ENCODE peak calls at places on chromosome 1, in five cellular contexts. V is fibroblast of the aortic adventitia, E is mucosa of descending colon, Y is testis, D is foreskin fibroblast. Q is an unnamed sample.

GRCh38 chr1:234515411-234515810 is 36.4 kb upstream of the TARBP1 start:
- DNase-seq in V (peak), E (no peak), Y (no peak), D (peak), Q (peak)

GRCh38 chr1:84693009-84693408 is 2.7 kb upstream of the SSX2IP start:
- DNase-seq in V (peak), E (no peak), Y (no peak), D (no peak), Q (no peak)

GRCh38 chr1:100794719-100795645 is 75.4 kb downstream of the VCAM1 start:
- DNase-seq in V (peak), E (no peak), Y (no peak), D (no peak), Q (peak)

GRCh38 chr1:29478046-29478791 is 241.9 kb downstream of the PTPRU start:
- DNase-seq in V (no peak), E (no peak), Y (no peak), D (no peak), Q (no peak)

GRCh38 chr1:53594391-53595180 is 135.4 kb downstream of the DMRTB1 start:
- DNase-seq in V (no peak), E (no peak), Y (no peak), D (no peak), Q (no peak)

GRCh38 chr1:155970531-155971167 is 7.7 kb downstream of the ARHGEF2 start:
- DNase-seq in V (peak), E (peak), Y (peak), D (peak), Q (peak)

GRCh38 chr1:239898067-239898730 is 193.5 kb upstream of the FMN2 start:
- DNase-seq in V (peak), E (peak), Y (peak), D (peak), Q (peak)

GRCh38 chr1:162145966-162146696 is 76.6 kb downstream of the NOS1AP start:
- DNase-seq in V (no peak), E (no peak), Y (no peak), D (no peak), Q (no peak)

GRCh38 chr1:225425211-225425786 is 2.5 kb downstream of the LBR start:
- DNase-seq in V (peak), E (no peak), Y (no peak), D (peak), Q (peak)

GRCh38 chr1:214143015-214143775 is 137.8 kb upstream of the SMYD2 start:
- DNase-seq in V (no peak), E (no peak), Y (no peak), D (no peak), Q (no peak)

GRCh38 chr1:155127105-155127671 is 488 bp upstream of the EFNA1 start:
- DNase-seq in V (peak), E (peak), Y (peak), D (peak), Q (peak)

GRCh38 chr1:180962178-180962577 is 49.5 kb downstream of the KIAA1614 start:
- DNase-seq in V (no peak), E (no peak), Y (no peak), D (no peak), Q (peak)

DNA sequence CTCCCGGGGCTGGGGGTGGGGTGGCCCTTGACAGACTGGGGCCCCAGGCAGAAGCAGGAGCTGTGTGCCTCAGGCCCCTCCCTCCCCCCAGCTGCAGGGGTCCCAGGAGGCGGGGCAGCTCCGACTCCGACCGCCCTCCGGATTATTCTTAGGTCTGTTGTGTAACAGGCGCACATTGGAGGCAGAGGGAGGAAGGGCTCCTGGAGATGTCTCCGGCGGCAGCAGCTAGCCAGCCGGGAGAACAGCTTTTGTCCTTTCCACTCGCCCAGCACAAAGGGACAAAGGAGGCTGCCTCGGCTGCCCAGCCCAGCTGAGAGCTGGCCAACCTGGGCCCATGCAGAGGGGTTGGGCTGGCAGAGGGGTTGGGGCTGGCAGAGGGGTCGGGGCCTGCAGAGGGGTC is 29.7 kb upstream of the PLCH2 start:
- DNase-seq in V (no peak), E (no peak), Y (no peak), D (no peak), Q (peak)
- H3K4me3 ChIP-seq in V (no peak), E (no peak), Y (no peak), D (no peak), Q (no peak)

DNA sequence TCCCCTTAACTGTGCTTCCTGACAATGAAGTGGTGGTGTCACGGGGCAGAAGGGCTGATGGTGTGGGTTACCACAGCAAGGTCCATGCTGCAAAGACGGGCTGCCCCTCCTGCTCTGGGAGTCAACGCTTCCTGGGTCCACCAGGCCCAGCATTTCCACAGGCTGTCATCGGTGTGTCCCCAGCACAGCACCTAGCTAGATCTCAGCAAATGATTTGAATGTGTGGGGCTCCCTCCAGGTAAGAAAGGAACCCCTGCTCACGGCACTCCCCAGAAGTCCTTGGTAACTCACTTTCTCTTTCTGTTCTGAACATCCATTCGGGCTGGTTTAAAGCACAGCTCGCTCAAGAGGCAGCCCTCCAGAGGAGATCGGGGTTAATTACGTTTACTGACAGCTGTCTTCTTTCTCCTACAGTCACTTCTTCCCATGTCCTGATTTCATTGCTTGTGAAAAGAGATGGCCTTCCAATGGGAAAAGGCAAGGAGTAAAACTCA is 27.3 kb downstream of the HIVEP3 start:
- DNase-seq in V (peak), E (peak), Y (no peak), D (no peak), Q (peak)
- TF ChIP-seq CTCF in V (peak), E (no peak), Y (no peak), D (no peak), Q (peak)

GRCh38 chr1:212608956-212609700 is 567 bp downstream of the ATF3 start:
- DNase-seq in V (peak), E (peak), Y (peak), D (no peak), Q (peak)

GRCh38 chr1:212611000-212611636 is 2.6 kb downstream of the ATF3 start:
- DNase-seq in V (no peak), E (no peak), Y (no peak), D (no peak), Q (no peak)

GRCh38 chr1:212609701-212610574 is 1.4 kb downstream of the ATF3 start:
- DNase-seq in V (peak), E (no peak), Y (no peak), D (no peak), Q (no peak)

GRCh38 chr1:212612251-212612961 is 3.8 kb downstream of the ATF3 start:
- DNase-seq in V (no peak), E (no peak), Y (no peak), D (no peak), Q (no peak)

GRCh38 chr1:212610575-212610967 is 2.0 kb downstream of the ATF3 start:
- DNase-seq in V (no peak), E (no peak), Y (no peak), D (no peak), Q (no peak)
- H3K4me3 ChIP-seq in V (no peak), E (no peak), Y (no peak), D (peak), Q (no peak)

DNA sequence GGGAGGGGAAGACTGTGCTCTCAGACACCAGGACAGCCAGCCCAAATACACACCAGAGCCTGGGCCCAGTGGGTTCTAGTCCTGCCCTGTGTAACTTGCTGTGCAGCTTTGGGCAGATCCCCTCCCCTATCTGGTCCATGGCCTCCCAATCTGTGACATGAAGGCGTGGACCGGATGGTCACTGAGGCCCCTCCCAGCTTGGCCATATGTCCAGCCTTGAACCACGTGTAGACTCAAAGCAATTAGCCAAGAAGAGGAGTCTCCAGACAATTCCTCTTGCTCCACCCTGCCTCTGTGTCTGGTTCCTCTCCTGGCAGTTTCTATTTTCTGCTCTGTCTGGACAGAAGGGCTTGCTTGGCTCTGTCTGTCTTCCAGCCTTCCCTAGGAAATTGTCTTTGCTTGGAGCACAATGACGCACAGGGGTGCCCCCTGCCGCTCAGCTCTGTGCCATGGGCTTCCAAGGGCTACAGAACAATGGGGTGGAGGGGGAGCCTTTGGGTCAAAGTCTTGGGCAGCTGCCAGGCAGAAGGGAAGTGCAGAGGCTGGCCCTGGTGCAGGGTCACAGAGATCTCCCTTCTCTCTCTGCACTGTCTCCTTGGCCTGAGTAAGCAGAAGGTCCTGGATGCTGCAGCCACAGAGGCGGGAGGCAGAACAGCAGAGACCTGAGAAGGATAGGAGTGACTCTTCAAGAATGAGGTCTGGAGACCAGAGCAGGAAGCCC is 66.1 kb downstream of the TENT5C start:
- DNase-seq in V (peak), E (no peak), Y (peak), D (no peak), Q (peak)
- TF ChIP-seq CTCF in V (peak), E (no peak), Y (no peak), D (no peak), Q (peak)

GRCh38 chr1:87334351-87335174 is 5.9 kb downstream of the LMO4 start:
- DNase-seq in V (peak), E (peak), Y (peak), D (peak), Q (peak)

GRCh38 chr1:87333692-87334347 is 5.1 kb downstream of the LMO4 start:
- DNase-seq in V (peak), E (no peak), Y (no peak), D (no peak), Q (no peak)

GRCh38 chr1:87336623-87337067 is 8.0 kb downstream of the LMO4 start:
- DNase-seq in V (peak), E (no peak), Y (no peak), D (no peak), Q (no peak)

GRCh38 chr1:87335175-87335992 is 6.7 kb downstream of the LMO4 start:
- DNase-seq in V (peak), E (peak), Y (peak), D (no peak), Q (peak)

GRCh38 chr1:87337606-87338005 is 8.9 kb downstream of the LMO4 start:
- DNase-seq in V (no peak), E (peak), Y (no peak), D (no peak), Q (no peak)
- H3K4me3 ChIP-seq in V (no peak), E (no peak), Y (no peak), D (no peak), Q (no peak)

DNA sequence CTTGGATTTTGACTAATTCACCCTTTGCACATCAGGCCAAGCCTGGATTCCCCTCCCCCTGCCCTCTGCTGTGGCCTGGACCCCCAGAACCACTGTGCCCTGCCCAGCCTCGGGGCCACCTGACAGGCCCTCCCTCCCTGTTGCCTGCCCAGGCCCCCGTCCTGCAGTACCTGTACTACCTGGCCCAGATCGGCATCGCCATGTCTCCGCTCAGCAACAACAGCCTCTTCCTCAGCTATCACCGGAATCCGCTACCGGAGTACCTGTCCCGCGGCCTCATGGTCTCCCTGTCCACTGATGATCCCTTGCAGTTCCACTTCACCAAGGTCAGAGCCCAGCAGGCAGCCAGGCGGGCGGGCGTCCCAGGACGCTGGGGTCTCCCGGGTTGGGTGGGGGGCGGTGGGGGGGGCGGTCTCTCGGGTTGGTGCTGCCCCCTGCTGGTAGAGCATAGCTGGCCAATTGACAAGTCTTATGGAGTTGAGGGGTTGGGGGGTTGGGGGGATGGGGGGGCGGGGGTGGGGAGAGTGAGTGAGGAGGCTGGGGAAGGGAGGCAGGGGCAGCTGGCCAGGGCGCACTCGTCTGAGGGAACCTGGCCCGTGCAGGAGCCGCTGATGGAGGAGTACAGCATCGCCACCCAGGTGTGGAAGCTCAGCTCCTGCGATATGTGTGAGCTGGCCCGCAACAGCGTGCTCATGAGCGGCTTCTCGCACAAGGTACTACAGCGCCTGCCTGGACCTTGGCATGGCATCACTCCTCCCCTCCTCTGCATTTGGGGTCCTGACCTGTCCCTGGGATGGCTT is 10.6 kb downstream of the AMPD2 start:
- DNase-seq in V (no peak), E (no peak), Y (peak), D (no peak), Q (no peak)
- TF ChIP-seq CTCF in V (peak), E (no peak), Y (peak), D (no peak), Q (peak)

DNA sequence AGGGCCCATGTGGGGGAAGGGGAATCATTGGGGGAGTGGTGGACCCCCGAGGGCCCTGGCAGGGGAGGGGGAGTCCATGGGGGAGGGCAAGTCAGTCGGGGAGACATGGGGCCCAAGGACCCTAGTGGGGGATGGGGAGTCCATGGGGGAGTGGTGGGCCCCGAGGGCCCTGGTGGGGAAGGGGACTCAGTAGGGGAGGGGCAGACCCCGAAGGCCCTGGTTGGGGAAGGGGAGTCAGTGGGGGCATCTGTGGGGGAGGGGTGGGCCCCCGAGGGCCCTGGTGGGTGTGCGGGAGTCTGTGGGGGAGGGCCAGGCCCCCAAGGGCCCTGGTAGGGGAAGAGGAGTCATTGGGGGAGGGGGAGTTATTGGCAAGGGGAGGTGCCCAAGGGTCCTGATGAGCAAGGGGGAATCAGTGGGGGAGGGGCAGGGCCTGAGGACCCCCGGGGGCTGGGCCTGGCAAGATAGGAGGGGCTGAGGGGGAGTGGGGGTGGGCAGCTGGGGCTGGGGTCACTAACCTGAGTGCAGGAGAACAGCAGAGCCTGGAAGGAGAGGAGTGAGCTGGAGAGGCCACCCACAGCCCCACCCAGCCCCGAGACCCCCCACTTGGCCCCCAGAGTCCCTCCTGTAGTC is 2.1 kb downstream of the MXRA8 start:
- DNase-seq in V (no peak), E (no peak), Y (no peak), D (no peak), Q (no peak)
- H3K4me3 ChIP-seq in V (peak), E (no peak), Y (peak), D (peak), Q (peak)